ENCODE peak calls at places on chromosomes 2 and 18, in six cellular contexts. One of them, this sample, is unnamed.

GRCh38 chr2:130371723-130372054 is 15.8 kb downstream of the PTPN18 start:
- DNase-seq in breast epithelium: no peak
- DNase-seq in fibroblast of mammary gland: peak; percentile 43
- DNase-seq in psoas muscle: no peak
- DNase-seq in cardiac fibroblast: peak; percentile 60
- DNase-seq in heart right ventricle: no peak
- DNase-seq in this sample: peak; percentile 52

GRCh38 chr2:109612991-109613921 is 510 bp downstream of the SEPTIN10 start:
- DNase-seq in breast epithelium: no peak
- DNase-seq in fibroblast of mammary gland: peak; percentile 72
- DNase-seq in psoas muscle: peak; percentile 82
- DNase-seq in cardiac fibroblast: peak; percentile 67
- DNase-seq in heart right ventricle: peak; percentile 73
- DNase-seq in this sample: no peak

GRCh38 chr2:239927424-239927981 is 97.6 kb downstream of the NDUFA10 start:
- DNase-seq in breast epithelium: peak; percentile 57
- DNase-seq in fibroblast of mammary gland: peak; percentile 93
- DNase-seq in psoas muscle: peak; percentile 51
- DNase-seq in cardiac fibroblast: peak; percentile 78
- DNase-seq in heart right ventricle: no peak
- DNase-seq in this sample: peak; percentile 51

GRCh38 chr18:23998811-23999210 is 15.7 kb upstream of the TTC39C start:
- DNase-seq in breast epithelium: no peak
- DNase-seq in fibroblast of mammary gland: no peak
- DNase-seq in psoas muscle: no peak
- DNase-seq in cardiac fibroblast: no peak
- DNase-seq in heart right ventricle: no peak
- DNase-seq in this sample: no peak

GRCh38 chr2:234146087-234146826 is 95.8 kb downstream of the SPP2 start:
- DNase-seq in breast epithelium: no peak
- DNase-seq in fibroblast of mammary gland: peak; percentile 95
- DNase-seq in psoas muscle: no peak
- DNase-seq in cardiac fibroblast: peak; percentile 87
- DNase-seq in heart right ventricle: no peak
- DNase-seq in this sample: no peak

GRCh38 chr2:133576714-133577113 is 8.5 kb upstream of the NCKAP5 start:
- DNase-seq in breast epithelium: no peak
- DNase-seq in fibroblast of mammary gland: no peak
- DNase-seq in psoas muscle: no peak
- DNase-seq in cardiac fibroblast: no peak
- DNase-seq in heart right ventricle: no peak
- DNase-seq in this sample: no peak

GRCh38 chr18:23158058-23158457 is 22.8 kb downstream of the CABLES1 start:
- DNase-seq in breast epithelium: no peak
- DNase-seq in fibroblast of mammary gland: no peak
- DNase-seq in psoas muscle: no peak
- DNase-seq in cardiac fibroblast: no peak
- DNase-seq in heart right ventricle: no peak
- DNase-seq in this sample: no peak

GRCh38 chr2:164028764-164029534 is 293.1 kb upstream of the FIGN start:
- DNase-seq in breast epithelium: no peak
- DNase-seq in fibroblast of mammary gland: peak; percentile 27
- DNase-seq in psoas muscle: no peak
- DNase-seq in cardiac fibroblast: peak; percentile 28
- DNase-seq in heart right ventricle: no peak
- DNase-seq in this sample: no peak

GRCh38 chr2:187594801-187595200 is 40.6 kb upstream of the TFPI start:
- DNase-seq in breast epithelium: no peak
- DNase-seq in fibroblast of mammary gland: no peak
- DNase-seq in psoas muscle: no peak
- DNase-seq in cardiac fibroblast: peak; percentile 47
- DNase-seq in heart right ventricle: no peak
- DNase-seq in this sample: no peak

GRCh38 chr2:46306320-46306719 is 9.1 kb downstream of the EPAS1 start:
- DNase-seq in breast epithelium: no peak
- DNase-seq in fibroblast of mammary gland: peak; percentile 50
- DNase-seq in psoas muscle: no peak
- DNase-seq in cardiac fibroblast: peak; percentile 86
- DNase-seq in heart right ventricle: no peak
- DNase-seq in this sample: no peak

GRCh38 chr2:157056200-157056676 is 201.3 kb upstream of the GALNT5 start:
- DNase-seq in breast epithelium: no peak
- DNase-seq in fibroblast of mammary gland: peak; percentile 91
- DNase-seq in psoas muscle: no peak
- DNase-seq in cardiac fibroblast: peak; percentile 91
- DNase-seq in heart right ventricle: no peak
- DNase-seq in this sample: no peak

GRCh38 chr2:226893206-226893605 is 57.4 kb downstream of the RHBDD1 start:
- DNase-seq in breast epithelium: no peak
- DNase-seq in fibroblast of mammary gland: peak; percentile 89
- DNase-seq in psoas muscle: no peak
- DNase-seq in cardiac fibroblast: no peak
- DNase-seq in heart right ventricle: no peak
- DNase-seq in this sample: no peak

GRCh38 chr2:229454934-229455631 is 184.0 kb upstream of the PID1 start:
- DNase-seq in breast epithelium: no peak
- DNase-seq in fibroblast of mammary gland: peak; percentile 88
- DNase-seq in psoas muscle: no peak
- DNase-seq in cardiac fibroblast: peak; percentile 92
- DNase-seq in heart right ventricle: no peak
- DNase-seq in this sample: no peak

GRCh38 chr18:36446059-36446458 is 148.5 kb downstream of the FHOD3 start:
- DNase-seq in breast epithelium: no peak
- DNase-seq in fibroblast of mammary gland: peak; percentile 45
- DNase-seq in psoas muscle: no peak
- DNase-seq in cardiac fibroblast: peak; percentile 14
- DNase-seq in heart right ventricle: no peak
- DNase-seq in this sample: no peak

GRCh38 chr2:238846503-238847431 is 1.1 kb upstream of the TWIST2 start:
- DNase-seq in breast epithelium: no peak
- DNase-seq in fibroblast of mammary gland: no peak
- DNase-seq in psoas muscle: no peak
- DNase-seq in cardiac fibroblast: peak; percentile 38
- DNase-seq in heart right ventricle: no peak
- DNase-seq in this sample: no peak

GRCh38 chr2:28366496-28367282 is 26.0 kb upstream of the FOSL2 start:
- DNase-seq in breast epithelium: no peak
- DNase-seq in fibroblast of mammary gland: no peak
- DNase-seq in psoas muscle: peak; percentile 59
- DNase-seq in cardiac fibroblast: no peak
- DNase-seq in heart right ventricle: no peak
- DNase-seq in this sample: no peak

GRCh38 chr2:224650815-224651439 is 65.2 kb downstream of the CCDC195 start:
- DNase-seq in breast epithelium: no peak
- DNase-seq in fibroblast of mammary gland: peak; percentile 64
- DNase-seq in psoas muscle: no peak
- DNase-seq in cardiac fibroblast: peak; percentile 73
- DNase-seq in heart right ventricle: no peak
- DNase-seq in this sample: no peak

GRCh38 chr2:71932027-71932779 is 215.5 kb downstream of the CYP26B1 start:
- DNase-seq in breast epithelium: no peak
- DNase-seq in fibroblast of mammary gland: no peak
- DNase-seq in psoas muscle: no peak
- DNase-seq in cardiac fibroblast: no peak
- DNase-seq in heart right ventricle: no peak
- DNase-seq in this sample: no peak

GRCh38 chr2:174335605-174336402 is 1.1 kb downstream of the SP9 start:
- DNase-seq in breast epithelium: no peak
- DNase-seq in fibroblast of mammary gland: no peak
- DNase-seq in psoas muscle: peak; percentile 57
- DNase-seq in cardiac fibroblast: no peak
- DNase-seq in heart right ventricle: no peak
- DNase-seq in this sample: no peak

GRCh38 chr2:37388074-37388473 is 43.6 kb downstream of the QPCT start:
- DNase-seq in breast epithelium: no peak
- DNase-seq in fibroblast of mammary gland: peak; percentile 97
- DNase-seq in psoas muscle: no peak
- DNase-seq in cardiac fibroblast: peak; percentile 98
- DNase-seq in heart right ventricle: no peak
- DNase-seq in this sample: no peak

GRCh38 chr2:59237311-59237710 is 996.2 kb upstream of the FANCL start:
- DNase-seq in breast epithelium: no peak
- DNase-seq in fibroblast of mammary gland: no peak
- DNase-seq in psoas muscle: no peak
- DNase-seq in cardiac fibroblast: no peak
- DNase-seq in heart right ventricle: no peak
- DNase-seq in this sample: no peak

GRCh38 chr2:28327963-28328922 is 64.4 kb upstream of the FOSL2 start:
- DNase-seq in breast epithelium: no peak
- DNase-seq in fibroblast of mammary gland: peak; percentile 83
- DNase-seq in psoas muscle: peak; percentile 36
- DNase-seq in cardiac fibroblast: no peak
- DNase-seq in heart right ventricle: no peak
- DNase-seq in this sample: no peak

GRCh38 chr18:37578886-37579513 is 13.4 kb upstream of the CELF4 start:
- DNase-seq in breast epithelium: no peak
- DNase-seq in fibroblast of mammary gland: peak; percentile 25
- DNase-seq in psoas muscle: no peak
- DNase-seq in cardiac fibroblast: peak; percentile 16
- DNase-seq in heart right ventricle: no peak
- DNase-seq in this sample: no peak

GRCh38 chr2:173997779-173998178 is 32.6 kb upstream of the SP3 start:
- DNase-seq in breast epithelium: no peak
- DNase-seq in fibroblast of mammary gland: peak; percentile 41
- DNase-seq in psoas muscle: no peak
- DNase-seq in cardiac fibroblast: no peak
- DNase-seq in heart right ventricle: no peak
- DNase-seq in this sample: no peak

GRCh38 chr2:85134255-85135065 is 1.3 kb downstream of the TCF7L1 start:
- DNase-seq in breast epithelium: no peak
- DNase-seq in fibroblast of mammary gland: peak; percentile 26
- DNase-seq in psoas muscle: peak; percentile 67
- DNase-seq in cardiac fibroblast: peak; percentile 47
- DNase-seq in heart right ventricle: peak; percentile 57
- DNase-seq in this sample: peak; percentile 56

GRCh38 chr18:59950215-59950944 is 50.6 kb downstream of the PMAIP1 start:
- DNase-seq in breast epithelium: no peak
- DNase-seq in fibroblast of mammary gland: peak; percentile 87
- DNase-seq in psoas muscle: no peak
- DNase-seq in cardiac fibroblast: peak; percentile 85
- DNase-seq in heart right ventricle: no peak
- DNase-seq in this sample: no peak

GRCh38 chr18:79567481-79568147 is 112.0 kb upstream of the CTDP1 start:
- DNase-seq in breast epithelium: no peak
- DNase-seq in fibroblast of mammary gland: peak; percentile 77
- DNase-seq in psoas muscle: peak; percentile 77
- DNase-seq in cardiac fibroblast: peak; percentile 94
- DNase-seq in heart right ventricle: peak; percentile 57
- DNase-seq in this sample: peak; percentile 46

DNA sequence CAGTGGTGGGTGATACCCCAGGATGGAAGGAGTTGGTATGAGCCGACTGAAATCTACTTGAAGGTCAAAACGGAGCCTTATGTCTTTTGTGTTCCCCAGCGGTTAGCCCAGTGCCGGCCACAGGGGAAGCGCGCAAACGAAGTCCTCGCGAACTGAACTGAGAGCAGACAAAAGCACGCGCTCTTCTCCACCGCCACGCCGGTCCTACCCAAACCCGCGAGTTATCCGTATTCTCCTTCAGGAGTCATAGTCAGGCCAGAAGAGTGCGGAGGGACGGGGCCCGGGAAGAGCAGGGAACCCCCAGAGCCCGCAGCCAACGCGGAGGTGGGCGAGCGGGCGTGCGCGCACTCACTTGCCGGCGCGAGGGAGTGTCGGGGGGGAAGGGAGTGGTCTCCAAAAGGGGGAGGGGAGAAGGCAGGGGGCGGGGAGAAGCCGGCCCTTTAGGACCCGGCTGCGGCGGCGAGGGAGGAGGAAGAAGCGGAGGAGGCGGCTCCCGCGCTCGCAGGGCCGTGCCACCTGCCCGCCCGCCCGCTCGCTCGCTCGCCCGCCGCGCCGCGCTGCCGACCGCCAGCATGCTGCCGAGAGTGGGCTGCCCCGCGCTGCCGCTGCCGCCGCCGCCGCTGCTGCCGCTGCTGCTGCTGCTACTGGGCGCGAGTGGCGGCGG is at the start of gene IGFBP2:
- DNase-seq in breast epithelium: no peak
- DNase-seq in fibroblast of mammary gland: no peak
- DNase-seq in psoas muscle: no peak
- DNase-seq in cardiac fibroblast: peak; percentile 18
- DNase-seq in heart right ventricle: peak; percentile 61
- DNase-seq in this sample: no peak
- H3K4me3 ChIP-seq in breast epithelium: peak within 1 kb of the TSS; percentile 40
- H3K4me3 ChIP-seq in fibroblast of mammary gland: peak within 1 kb of the TSS; percentile 13
- H3K4me3 ChIP-seq in psoas muscle: peak within 1 kb of the TSS; percentile 70
- H3K4me3 ChIP-seq in cardiac fibroblast: peak within 1 kb of the TSS; percentile 37
- H3K4me3 ChIP-seq in heart right ventricle: peak within 1 kb of the TSS; percentile 67
- H3K4me3 ChIP-seq in this sample: peak within 1 kb of the TSS; percentile 34

DNA sequence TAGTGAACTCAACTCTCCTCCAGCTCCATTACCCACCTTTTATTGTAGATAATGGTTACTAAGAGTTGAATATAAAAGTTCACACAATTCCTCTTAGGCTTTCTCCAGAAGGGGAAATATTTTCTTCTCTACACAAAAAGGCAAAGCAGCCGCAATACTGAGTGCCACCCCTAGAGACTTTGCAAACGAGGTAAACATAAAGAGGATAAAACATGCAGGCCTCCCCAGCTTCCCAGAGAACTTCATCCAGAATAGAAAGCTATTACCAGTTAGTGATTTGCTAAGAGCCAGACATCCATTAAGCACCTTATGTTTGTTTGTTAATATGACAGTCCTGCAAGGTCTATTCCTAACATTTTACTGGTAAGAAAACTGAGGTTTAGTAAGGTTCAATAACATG is 17.4 kb downstream of the ZNF521 start:
- DNase-seq in breast epithelium: no peak
- DNase-seq in fibroblast of mammary gland: no peak
- DNase-seq in psoas muscle: no peak
- DNase-seq in cardiac fibroblast: no peak
- DNase-seq in heart right ventricle: no peak
- DNase-seq in this sample: no peak
- TF ChIP-seq CTCF in breast epithelium: no peak
- TF ChIP-seq CTCF in fibroblast of mammary gland: peak; percentile 29
- TF ChIP-seq CTCF in psoas muscle: no peak
- TF ChIP-seq CTCF in cardiac fibroblast: no peak
- TF ChIP-seq CTCF in heart right ventricle: no peak
- TF ChIP-seq CTCF in this sample: no peak

GRCh38 chr2:106839849-106840595 is 45.9 kb downstream of the ST6GAL2 start:
- DNase-seq in breast epithelium: no peak
- DNase-seq in fibroblast of mammary gland: no peak
- DNase-seq in psoas muscle: no peak
- DNase-seq in cardiac fibroblast: no peak
- DNase-seq in heart right ventricle: no peak
- DNase-seq in this sample: no peak
- H3K4me3 ChIP-seq in breast epithelium: no peak overlapping the region
- H3K4me3 ChIP-seq in fibroblast of mammary gland: no peak overlapping the region
- H3K4me3 ChIP-seq in psoas muscle: no peak overlapping the region
- H3K4me3 ChIP-seq in cardiac fibroblast: no peak overlapping the region
- H3K4me3 ChIP-seq in heart right ventricle: no peak overlapping the region
- H3K4me3 ChIP-seq in this sample: no peak overlapping the region

DNA sequence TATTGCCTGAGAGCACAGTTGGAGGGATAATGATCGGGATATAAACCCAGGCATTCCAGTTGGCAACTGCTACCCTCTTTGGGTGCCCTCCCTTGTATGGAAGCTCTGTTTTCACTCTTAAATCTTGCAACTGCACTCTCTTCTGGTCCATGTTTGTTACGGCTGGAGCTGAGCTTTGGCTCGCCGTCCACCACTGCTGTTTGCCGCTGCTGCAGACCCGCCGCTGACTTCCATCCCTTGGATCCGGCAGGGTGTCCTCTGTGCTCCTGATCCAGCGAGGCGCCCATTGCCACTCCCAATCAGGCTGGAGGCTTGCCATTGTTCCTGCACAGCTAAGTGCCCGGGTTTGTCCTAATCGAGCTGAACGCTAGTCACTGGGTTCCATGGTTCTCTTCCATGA is 60.7 kb downstream of the HAUS1 start:
- DNase-seq in breast epithelium: no peak
- DNase-seq in fibroblast of mammary gland: no peak
- DNase-seq in psoas muscle: no peak
- DNase-seq in cardiac fibroblast: no peak
- DNase-seq in heart right ventricle: no peak
- DNase-seq in this sample: no peak
- TF ChIP-seq CTCF in breast epithelium: no peak
- TF ChIP-seq CTCF in fibroblast of mammary gland: no peak
- TF ChIP-seq CTCF in psoas muscle: no peak
- TF ChIP-seq CTCF in cardiac fibroblast: no peak
- TF ChIP-seq CTCF in heart right ventricle: no peak
- TF ChIP-seq CTCF in this sample: no peak